ENCODE peak calls at places on chromosomes 16 and 17, in eight cellular contexts. G, U, O, P, F, A, X and B are unnamed samples.

GRCh38 chr17:15334266-15334665 is 7.1 kb downstream of the TEKT3 start:
- DNase-seq in G (no peak), U (no peak), O (peak; percentile 81), P (no peak), F (no peak), A (no peak), X (no peak), B (no peak)

GRCh38 chr16:1941162-1941923 is 1.7 kb downstream of the MSRB1 start:
- DNase-seq in G (no peak), U (no peak), O (no peak), P (peak; percentile 46), F (no peak), A (no peak), X (no peak), B (no peak)

GRCh38 chr17:40068917-40069750 is 6.4 kb downstream of the THRA start:
- DNase-seq in G (peak; percentile 96), U (peak; percentile 92), O (peak; percentile 38), P (peak; percentile 90), F (peak; percentile 92), A (peak; percentile 88), X (peak; percentile 91), B (peak; percentile 76)

GRCh38 chr16:76511203-76511602 is 234.0 kb downstream of the CNTNAP4 start:
- DNase-seq in G (no peak), U (no peak), O (no peak), P (no peak), F (no peak), A (no peak), X (no peak), B (no peak)

GRCh38 chr16:78504391-78504945 is 405.0 kb downstream of the WWOX start:
- DNase-seq in G (peak; percentile 32), U (no peak), O (no peak), P (peak; percentile 40), F (no peak), A (no peak), X (peak; percentile 37), B (no peak)

GRCh38 chr17:57677301-57677700 is 67.8 kb downstream of the CCDC182 start:
- DNase-seq in G (no peak), U (peak; percentile 43), O (no peak), P (peak; percentile 3), F (peak; percentile 33), A (no peak), X (no peak), B (no peak)

GRCh38 chr17:78998311-78999055 is 11.1 kb downstream of the CANT1 start:
- DNase-seq in G (peak; percentile 55), U (peak; percentile 86), O (no peak), P (peak; percentile 88), F (peak; percentile 87), A (peak; percentile 43), X (peak; percentile 78), B (no peak)

GRCh38 chr17:82296511-82297279 is 20.7 kb downstream of the CD7 start:
- DNase-seq in G (no peak), U (no peak), O (no peak), P (peak; percentile 52), F (no peak), A (no peak), X (no peak), B (no peak)

GRCh38 chr16:74700206-74701040 is at the start of gene MLKL:
- DNase-seq in G (peak; percentile 41), U (peak; percentile 93), O (peak; percentile 59), P (peak; percentile 69), F (peak; percentile 86), A (peak; percentile 77), X (peak; percentile 64), B (peak; percentile 47)

DNA sequence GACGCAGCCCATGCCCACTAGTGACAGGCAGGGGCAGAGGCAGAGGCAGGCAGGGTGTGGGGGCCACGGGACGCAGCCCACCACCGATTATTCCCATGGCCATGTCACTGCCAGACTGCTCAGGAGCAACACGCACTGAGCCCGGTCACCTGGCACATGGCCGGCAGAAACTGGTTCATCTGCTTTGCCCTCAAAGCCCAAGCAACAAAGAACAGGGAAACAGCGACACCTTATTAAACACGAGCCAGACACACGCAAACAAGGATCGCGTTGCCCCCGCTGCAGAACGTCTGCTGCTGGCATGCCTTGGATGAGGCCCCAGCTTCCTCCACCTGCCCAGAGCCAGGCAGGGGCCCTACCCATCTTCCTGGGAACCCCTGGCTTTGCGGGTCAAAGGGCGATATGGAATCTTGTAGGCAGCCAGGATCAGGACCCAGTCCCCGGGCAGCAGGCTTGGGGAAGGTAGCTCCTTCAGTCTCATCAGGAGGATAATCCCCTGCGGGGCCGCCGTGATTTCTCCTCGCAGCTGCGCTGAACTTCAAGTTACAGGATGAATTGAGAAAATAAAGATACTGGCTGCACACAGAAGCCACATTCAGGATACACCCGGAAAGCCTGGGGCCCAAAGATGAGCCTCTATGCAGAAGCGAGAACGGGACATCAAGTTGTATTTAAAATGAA is 4.8 kb downstream of the TBC1D16 start:
- DNase-seq in G (no peak), U (peak; percentile 37), O (peak; percentile 31), P (peak; percentile 82), F (no peak), A (peak; percentile 69), X (no peak), B (no peak)
- TF ChIP-seq CTCF in G (no peak), U (no peak), O (peak; percentile 48), P (no peak), F (no peak), A (no peak), X (no peak), B (no peak)

GRCh38 chr16:88290850-88291830 is 91.6 kb upstream of the ZNF469 start:
- DNase-seq in G (no peak), U (peak; percentile 45), O (no peak), P (no peak), F (no peak), A (no peak), X (no peak), B (no peak)

GRCh38 chr16:88289001-88289400 is 93.8 kb upstream of the ZNF469 start:
- DNase-seq in G (no peak), U (no peak), O (no peak), P (no peak), F (no peak), A (no peak), X (no peak), B (no peak)

GRCh38 chr16:88293097-88293496 is 89.7 kb upstream of the ZNF469 start:
- DNase-seq in G (no peak), U (no peak), O (no peak), P (no peak), F (no peak), A (no peak), X (no peak), B (no peak)

GRCh38 chr16:88289549-88290344 is 93.0 kb upstream of the ZNF469 start:
- DNase-seq in G (no peak), U (peak; percentile 76), O (no peak), P (no peak), F (no peak), A (no peak), X (no peak), B (no peak)

GRCh38 chr16:88292007-88292940 is 90.5 kb upstream of the ZNF469 start:
- DNase-seq in G (no peak), U (peak; percentile 20), O (peak; percentile 12), P (no peak), F (no peak), A (no peak), X (no peak), B (no peak)
- H3K27ac ChIP-seq in G (no peak overlapping the region), U (no peak overlapping the region), O (no peak overlapping the region), P (no peak overlapping the region), F (no peak overlapping the region), A (no peak overlapping the region), X (no peak overlapping the region), B (no peak overlapping the region)

DNA sequence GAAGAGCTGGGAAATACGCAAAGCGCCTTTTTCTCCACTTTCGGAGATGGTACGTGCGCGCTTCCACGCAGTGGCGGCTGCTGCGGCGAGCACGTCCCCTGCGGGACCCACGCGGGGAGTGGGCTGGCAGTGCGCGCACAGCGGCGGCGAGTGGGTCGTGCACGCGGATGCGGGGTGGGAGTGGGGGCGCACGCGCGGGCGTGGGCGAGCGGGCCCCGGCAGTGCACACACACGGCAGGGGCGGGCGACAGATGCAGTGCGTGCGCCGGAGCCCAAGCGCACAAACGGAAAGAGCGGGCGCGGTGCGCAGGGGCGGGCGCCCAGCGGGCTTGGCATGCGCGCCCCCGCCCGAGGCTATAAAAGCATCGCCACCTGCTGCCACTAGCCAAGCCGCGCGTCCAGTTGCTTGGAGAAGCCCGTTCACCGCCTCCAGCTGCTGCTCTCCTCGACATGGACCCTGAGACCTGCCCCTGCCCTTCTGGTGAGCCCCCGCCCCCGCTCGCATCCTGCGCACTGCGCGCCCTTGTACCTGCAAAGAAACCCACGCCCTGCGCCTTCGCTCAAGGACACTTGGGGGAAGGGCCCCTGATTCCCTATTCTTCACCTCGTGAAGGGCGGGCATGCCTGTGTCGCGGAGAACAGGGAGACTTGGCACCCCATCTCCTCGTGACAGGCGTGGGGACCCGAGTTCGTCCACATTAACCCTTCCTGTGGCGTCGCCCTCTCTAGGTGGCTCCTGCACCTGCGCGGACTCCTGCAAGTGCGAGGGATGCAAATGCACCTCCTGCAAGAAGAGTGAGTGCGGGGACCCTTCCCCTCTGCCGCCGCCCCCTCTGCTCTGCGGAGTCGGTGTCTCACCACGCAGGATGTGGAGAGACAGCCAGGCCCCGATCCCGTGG is at the start of gene MT3:
- DNase-seq in G (peak; percentile 39), U (no peak), O (no peak), P (peak; percentile 45), F (peak; percentile 49), A (no peak), X (peak; percentile 17), B (no peak)
- H3K27me3 ChIP-seq in G (no peaks in the 10 kb centered on the region), U (peaks cover 30% of the 10 kb centered on the region), O (peaks cover 62% of the 10 kb centered on the region), P (peaks cover 18% of the 10 kb centered on the region), F (peaks cover 5% of the 10 kb centered on the region), A (peaks cover 21% of the 10 kb centered on the region), X (peaks cover 34% of the 10 kb centered on the region), B (peaks cover 18% of the 10 kb centered on the region)

DNA sequence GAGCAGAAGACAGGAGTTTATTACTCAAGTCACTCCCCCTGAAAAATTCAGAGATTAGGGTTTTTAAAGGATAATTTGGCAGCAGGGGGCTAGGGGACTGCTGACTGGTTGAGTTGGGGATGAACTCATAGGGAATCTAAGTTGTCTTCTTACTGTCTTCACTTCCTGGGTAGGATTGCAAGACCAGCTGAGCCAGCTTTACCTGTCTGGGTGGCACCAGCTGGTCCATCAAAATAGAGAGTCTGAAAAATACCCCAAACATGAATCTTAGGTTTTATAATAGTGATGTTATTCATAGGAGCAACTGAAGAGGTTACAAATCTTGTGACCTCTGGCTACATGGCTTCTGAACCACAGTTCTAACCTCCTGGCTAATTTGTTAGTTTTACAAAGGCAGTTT is 157.9 kb downstream of the PPM1E start:
- DNase-seq in G (no peak), U (no peak), O (no peak), P (no peak), F (no peak), A (no peak), X (no peak), B (no peak)
- TF ChIP-seq CTCF in G (no peak), U (no peak), O (no peak), P (no peak), F (no peak), A (no peak), X (no peak), B (no peak)

GRCh38 chr17:42844271-42844670 is at the start of gene AOC2:
- DNase-seq in G (no peak), U (no peak), O (no peak), P (no peak), F (no peak), A (no peak), X (no peak), B (no peak)
- H3K27ac ChIP-seq in G (no peak within 1 kb of the TSS), U (no peak within 1 kb of the TSS), O (no peak within 1 kb of the TSS), P (no peak within 1 kb of the TSS), F (peak within 1 kb of the TSS; percentile 17), A (peak within 1 kb of the TSS; percentile 1), X (no peak within 1 kb of the TSS), B (no peak within 1 kb of the TSS)